ENCODE peak calls at places on chromosomes 4 and X, in eight cellular contexts. Q is right cardiac atrium, E is aorta, X is mesenchymal stem cell, O is HCT116, V is hepatocyte, R is lung, C is upper lobe of left lung. Z is an unnamed sample. For H3K4me1 and H3K27me3, the result is how much of the 10 kb centered on the place peaks cover.

GRCh38 chr4:138111462-138112000 is 130.6 kb downstream of the SLC7A11 start:
- DNase-seq in Q (no peak), E (no peak), X (peak), O (peak), V (no peak), R (no peak), C (no peak), Z (peak)

GRCh38 chrX:16975233-16975632 is 28.8 kb downstream of the REPS2 start:
- DNase-seq in Q (no peak), E (no peak), X (no peak), O (no peak), V (no peak), R (no peak), C (no peak), Z (peak)

GRCh38 chr4:81687470-81687869 is 215.8 kb upstream of the RASGEF1B start:
- DNase-seq in Q (no peak), E (no peak), X (no peak), O (no peak), V (no peak), R (no peak), C (no peak), Z (no peak)

GRCh38 chr4:6474053-6474568 is 1.7 kb upstream of the PPP2R2C start:
- DNase-seq in Q (no peak), E (no peak), X (no peak), O (no peak), V (no peak), R (no peak), C (no peak), Z (no peak)

GRCh38 chrX:103175944-103176753 is 38.8 kb upstream of the BEX4 start:
- DNase-seq in Q (peak), E (peak), X (peak), O (no peak), V (peak), R (peak), C (peak), Z (peak)

GRCh38 chr4:94744830-94745229 is 12.9 kb upstream of the BMPR1B start:
- DNase-seq in Q (no peak), E (no peak), X (no peak), O (no peak), V (no peak), R (no peak), C (no peak), Z (no peak)

GRCh38 chr4:7031526-7032449 is 11.4 kb upstream of the TADA2B start:
- DNase-seq in Q (no peak), E (no peak), X (peak), O (no peak), V (no peak), R (no peak), C (no peak), Z (no peak)

GRCh38 chrX:52425710-52426245 is 57.0 kb downstream of the XAGE2 start:
- DNase-seq in Q (no peak), E (no peak), X (no peak), O (no peak), V (no peak), R (no peak), C (no peak), Z (no peak)

GRCh38 chrX:154437398-154437752 is 421 bp downstream of the GDI1 start:
- DNase-seq in Q (no peak), E (no peak), X (no peak), O (no peak), V (no peak), R (no peak), C (no peak), Z (no peak)

GRCh38 chrX:153771261-153771681 is 7.2 kb downstream of the PLXNB3 start:
- DNase-seq in Q (no peak), E (peak), X (no peak), O (no peak), V (no peak), R (no peak), C (no peak), Z (peak)

GRCh38 chr4:82247629-82248028 is 126.2 kb downstream of the HNRNPD start:
- DNase-seq in Q (no peak), E (no peak), X (no peak), O (no peak), V (no peak), R (no peak), C (no peak), Z (no peak)

GRCh38 chr4:102527695-102528094 is 26.5 kb downstream of the NFKB1 start:
- DNase-seq in Q (no peak), E (no peak), X (peak), O (no peak), V (no peak), R (no peak), C (no peak), Z (no peak)

GRCh38 chr4:144948009-144948408 is 150.0 kb downstream of the ANAPC10 start:
- DNase-seq in Q (no peak), E (no peak), X (no peak), O (no peak), V (peak), R (no peak), C (no peak), Z (peak)

GRCh38 chr4:184838249-184839074 is 12.7 kb upstream of the ACSL1 start:
- DNase-seq in Q (no peak), E (no peak), X (no peak), O (no peak), V (peak), R (no peak), C (no peak), Z (no peak)

GRCh38 chr4:105230287-105230686 is 83.6 kb downstream of the TET2 start:
- DNase-seq in Q (no peak), E (no peak), X (no peak), O (no peak), V (no peak), R (no peak), C (no peak), Z (no peak)

GRCh38 chr4:54095110-54095800 is 4.7 kb upstream of the GSX2 start:
- DNase-seq in Q (no peak), E (no peak), X (no peak), O (no peak), V (no peak), R (no peak), C (no peak), Z (no peak)

GRCh38 chrX:129523076-129524055 is at the start of gene SMARCA1:
- DNase-seq in Q (peak), E (peak), X (peak), O (peak), V (peak), R (peak), C (peak), Z (peak)

GRCh38 chr4:169922632-169923276 is 103.4 kb downstream of the MFAP3L start:
- DNase-seq in Q (no peak), E (no peak), X (no peak), O (no peak), V (no peak), R (no peak), C (peak), Z (no peak)

GRCh38 chr4:145739840-145740239 is 59.9 kb downstream of the C4orf51 start:
- DNase-seq in Q (no peak), E (no peak), X (no peak), O (no peak), V (peak), R (no peak), C (no peak), Z (no peak)

GRCh38 chrX:135605906-135606305 is 85.4 kb downstream of the INTS6L start:
- DNase-seq in Q (no peak), E (no peak), X (no peak), O (no peak), V (no peak), R (no peak), C (no peak), Z (no peak)

GRCh38 chrX:2561461-2561860 is 60.7 kb upstream of the DHRSX start:
- DNase-seq in Q (no peak), E (no peak), X (no peak), O (no peak), V (no peak), R (no peak), C (no peak), Z (no peak)

GRCh38 chr4:60189286-60189685 is 1010.8 kb upstream of the ADGRL3 start:
- DNase-seq in Q (no peak), E (no peak), X (no peak), O (no peak), V (no peak), R (no peak), C (no peak), Z (no peak)

GRCh38 chr4:73479323-73479722 is 2.2 kb upstream of the AFM start:
- DNase-seq in Q (no peak), E (no peak), X (no peak), O (no peak), V (no peak), R (no peak), C (no peak), Z (no peak)

GRCh38 chr4:148344382-148344781 is 97.8 kb downstream of the NR3C2 start:
- DNase-seq in Q (peak), E (no peak), X (no peak), O (no peak), V (no peak), R (no peak), C (peak), Z (no peak)

GRCh38 chrX:39214380-39215126 is 413.3 kb downstream of the MID1IP1 start:
- DNase-seq in Q (no peak), E (no peak), X (no peak), O (no peak), V (no peak), R (no peak), C (no peak), Z (no peak)

GRCh38 chr4:145812902-145813301 is 125.7 kb downstream of the ZNF827 start:
- DNase-seq in Q (no peak), E (no peak), X (no peak), O (peak), V (no peak), R (no peak), C (no peak), Z (no peak)

GRCh38 chrX:141903400-141904155 is at the start of gene MAGEC1:
- DNase-seq in Q (no peak), E (no peak), X (no peak), O (no peak), V (no peak), R (no peak), C (no peak), Z (no peak)

GRCh38 chr4:118680808-118681207 is 4.4 kb upstream of the METTL14 start:
- DNase-seq in Q (no peak), E (no peak), X (no peak), O (no peak), V (no peak), R (no peak), C (no peak), Z (no peak)

GRCh38 chr4:103075435-103075893 is 1.1 kb downstream of the SLC9B2 start:
- DNase-seq in Q (no peak), E (no peak), X (peak), O (peak), V (peak), R (no peak), C (no peak), Z (peak)

GRCh38 chr4:101414496-101414895 is 67.2 kb upstream of the PPP3CA start:
- DNase-seq in Q (no peak), E (no peak), X (no peak), O (no peak), V (no peak), R (no peak), C (no peak), Z (no peak)

GRCh38 chr4:125390727-125391126 is 76.0 kb downstream of the FAT4 start:
- DNase-seq in Q (no peak), E (no peak), X (no peak), O (no peak), V (no peak), R (no peak), C (no peak), Z (no peak)
- H3K4me1 ChIP-seq in Q (under half), E (under half), X (under half), O (under half), V (under half), R (under half), C (under half), Z (under half)

GRCh38 chr4:89324671-89325070 is 17.1 kb upstream of the GPRIN3 start:
- DNase-seq in Q (no peak), E (peak), X (peak), O (no peak), V (no peak), R (no peak), C (peak), Z (no peak)
- H3K4me3 ChIP-seq in Q (no peak), E (no peak), X (no peak), O (no peak), V (no peak), R (no peak), C (no peak), Z (no peak)

GRCh38 chrX:115226929-115227328 is 7.0 kb downstream of the LRCH2 start:
- DNase-seq in Q (no peak), E (no peak), X (peak), O (peak), V (peak), R (no peak), C (no peak), Z (peak)
- H3K27me3 ChIP-seq in Q (under half), E (under half), X (under half), O (under half), V (under half), R (under half), C (under half), Z (under half)

DNA sequence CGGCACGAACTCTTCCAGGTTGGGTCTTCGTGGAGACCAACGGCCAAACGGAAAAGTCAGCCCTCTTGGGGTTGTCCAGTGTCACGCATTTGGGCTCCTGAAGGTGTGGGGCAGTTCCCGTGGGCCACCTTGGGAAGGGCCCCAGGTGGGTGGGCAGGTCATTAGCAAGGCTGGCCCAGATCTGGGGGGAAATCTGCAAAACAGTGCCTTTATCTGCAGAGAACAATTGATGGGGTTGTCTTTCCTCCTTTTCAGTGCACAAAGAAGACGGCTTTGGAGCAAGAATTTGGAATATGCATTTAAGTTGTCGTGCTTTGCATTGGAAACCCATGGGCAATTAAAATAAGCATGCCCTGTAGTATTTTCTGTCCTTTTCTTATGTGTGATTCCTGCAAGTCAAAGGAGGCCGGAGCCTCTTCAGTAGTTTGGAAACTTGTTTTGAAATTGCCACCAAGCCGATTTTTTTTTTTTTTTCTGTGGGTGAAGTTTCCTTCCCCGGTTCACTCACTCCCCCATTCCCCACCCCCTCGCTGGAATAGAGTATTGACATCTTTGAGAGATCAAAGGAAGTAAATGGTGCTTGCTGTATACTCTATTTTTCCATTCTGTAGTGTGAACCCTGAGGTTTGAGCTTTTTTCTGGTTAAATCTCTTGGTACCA is 9.8 kb downstream of the ZIC3 start:
- DNase-seq in Q (no peak), E (no peak), X (no peak), O (no peak), V (no peak), R (no peak), C (no peak), Z (peak)
- H3K4me1 ChIP-seq in Q (under half), E (under half), X (under half), O (under half), V (under half), R (under half), C (under half), Z (under half)

GRCh38 chr4:173525118-173526033 is 4.7 kb downstream of the HAND2 start:
- DNase-seq in Q (peak), E (peak), X (peak), O (no peak), V (no peak), R (no peak), C (no peak), Z (no peak)

GRCh38 chr4:173526724-173527102 is 3.3 kb downstream of the HAND2 start:
- DNase-seq in Q (no peak), E (no peak), X (no peak), O (no peak), V (no peak), R (no peak), C (no peak), Z (no peak)

GRCh38 chr4:173527103-173527876 is 2.7 kb downstream of the HAND2 start:
- DNase-seq in Q (peak), E (peak), X (peak), O (no peak), V (no peak), R (no peak), C (no peak), Z (no peak)

GRCh38 chr4:173524218-173525117 is 5.6 kb downstream of the HAND2 start:
- DNase-seq in Q (peak), E (no peak), X (peak), O (no peak), V (no peak), R (no peak), C (no peak), Z (no peak)

GRCh38 chr4:173526034-173526482 is 4.0 kb downstream of the HAND2 start:
- DNase-seq in Q (peak), E (no peak), X (peak), O (no peak), V (no peak), R (no peak), C (no peak), Z (no peak)
- H3K4me3 ChIP-seq in Q (peak), E (peak), X (peak), O (no peak), V (peak), R (no peak), C (no peak), Z (no peak)